ENCODE peak calls at places on chromosomes 3 and 15, in seven cellular contexts. One of them, this sample, is unnamed. For H3K4me1, the result is how much of the 10 kb centered on the place peaks cover.

GRCh38 chr3:197960694-197961581 is 921 bp downstream of the LMLN start:
- DNase-seq in PC-3: no peak
- DNase-seq in heart left ventricle: no peak
- DNase-seq in adrenal gland: peak
- DNase-seq in fibroblast of lung: no peak
- DNase-seq in left lung: no peak
- DNase-seq in lower lobe of right lung: no peak
- DNase-seq in this sample: no peak

GRCh38 chr3:193869221-193870201 is 266.4 kb upstream of the HES1 start:
- DNase-seq in lower lobe of right lung: no peak
- DNase-seq in heart left ventricle: peak
- DNase-seq in left lung: peak
- DNase-seq in PC-3: peak
- DNase-seq in adrenal gland: peak
- DNase-seq in fibroblast of lung: peak
- DNase-seq in this sample: no peak

GRCh38 chr15:76057332-76058000 is 2.3 kb upstream of the TMEM266 start:
- DNase-seq in left lung: no peak
- DNase-seq in PC-3: peak
- DNase-seq in heart left ventricle: no peak
- DNase-seq in lower lobe of right lung: no peak
- DNase-seq in fibroblast of lung: peak
- DNase-seq in adrenal gland: peak
- DNase-seq in this sample: peak

GRCh38 chr3:57972421-57973111 is 35.7 kb upstream of the FLNB start:
- DNase-seq in PC-3: peak
- DNase-seq in heart left ventricle: no peak
- DNase-seq in adrenal gland: no peak
- DNase-seq in fibroblast of lung: no peak
- DNase-seq in lower lobe of right lung: no peak
- DNase-seq in left lung: no peak
- DNase-seq in this sample: no peak

GRCh38 chr3:157581331-157581730 is 78.1 kb upstream of the VEPH1 start:
- DNase-seq in lower lobe of right lung: no peak
- DNase-seq in adrenal gland: no peak
- DNase-seq in left lung: no peak
- DNase-seq in PC-3: no peak
- DNase-seq in fibroblast of lung: peak
- DNase-seq in heart left ventricle: no peak
- DNase-seq in this sample: no peak

GRCh38 chr3:124248471-124249028 is 256.6 kb upstream of the ROPN1 start:
- DNase-seq in PC-3: peak
- DNase-seq in fibroblast of lung: peak
- DNase-seq in left lung: no peak
- DNase-seq in lower lobe of right lung: no peak
- DNase-seq in heart left ventricle: peak
- DNase-seq in adrenal gland: peak
- DNase-seq in this sample: no peak

GRCh38 chr3:71905426-71905825 is 120.5 kb upstream of the PROK2 start:
- DNase-seq in lower lobe of right lung: peak
- DNase-seq in left lung: peak
- DNase-seq in heart left ventricle: no peak
- DNase-seq in fibroblast of lung: no peak
- DNase-seq in adrenal gland: no peak
- DNase-seq in PC-3: no peak
- DNase-seq in this sample: no peak

GRCh38 chr3:57158813-57159678 is 6.1 kb downstream of the IL17RD start:
- DNase-seq in left lung: no peak
- DNase-seq in heart left ventricle: no peak
- DNase-seq in lower lobe of right lung: no peak
- DNase-seq in adrenal gland: no peak
- DNase-seq in PC-3: peak
- DNase-seq in fibroblast of lung: peak
- DNase-seq in this sample: no peak

GRCh38 chr3:34073961-34074360 is 275.5 kb downstream of the PDCD6IP start:
- DNase-seq in fibroblast of lung: no peak
- DNase-seq in left lung: no peak
- DNase-seq in PC-3: no peak
- DNase-seq in heart left ventricle: no peak
- DNase-seq in adrenal gland: no peak
- DNase-seq in lower lobe of right lung: no peak
- DNase-seq in this sample: no peak

GRCh38 chr3:108091498-108092259 is 848 bp upstream of the CD47 start:
- DNase-seq in fibroblast of lung: peak
- DNase-seq in adrenal gland: no peak
- DNase-seq in left lung: no peak
- DNase-seq in heart left ventricle: no peak
- DNase-seq in lower lobe of right lung: peak
- DNase-seq in PC-3: peak
- DNase-seq in this sample: peak

GRCh38 chr15:36658905-36659304 is 79.5 kb downstream of the CDIN1 start:
- DNase-seq in left lung: no peak
- DNase-seq in adrenal gland: no peak
- DNase-seq in fibroblast of lung: no peak
- DNase-seq in lower lobe of right lung: no peak
- DNase-seq in heart left ventricle: no peak
- DNase-seq in PC-3: no peak
- DNase-seq in this sample: no peak

GRCh38 chr3:44962606-44963393 is 13.2 kb downstream of the ZDHHC3 start:
- DNase-seq in adrenal gland: no peak
- DNase-seq in lower lobe of right lung: no peak
- DNase-seq in fibroblast of lung: peak
- DNase-seq in PC-3: peak
- DNase-seq in heart left ventricle: no peak
- DNase-seq in left lung: no peak
- DNase-seq in this sample: no peak

GRCh38 chr15:73344051-73344450 is 24.7 kb downstream of the HCN4 start:
- DNase-seq in PC-3: no peak
- DNase-seq in left lung: no peak
- DNase-seq in fibroblast of lung: peak
- DNase-seq in lower lobe of right lung: no peak
- DNase-seq in heart left ventricle: no peak
- DNase-seq in adrenal gland: no peak
- DNase-seq in this sample: no peak

GRCh38 chr3:44981220-44981619 is 5.2 kb downstream of the EXOSC7 start:
- DNase-seq in PC-3: peak
- DNase-seq in left lung: no peak
- DNase-seq in lower lobe of right lung: no peak
- DNase-seq in fibroblast of lung: peak
- DNase-seq in adrenal gland: no peak
- DNase-seq in heart left ventricle: no peak
- DNase-seq in this sample: no peak

GRCh38 chr3:24225027-24225743 is 269.5 kb downstream of the THRB start:
- DNase-seq in fibroblast of lung: no peak
- DNase-seq in lower lobe of right lung: no peak
- DNase-seq in heart left ventricle: no peak
- DNase-seq in left lung: no peak
- DNase-seq in PC-3: no peak
- DNase-seq in adrenal gland: no peak
- DNase-seq in this sample: no peak

GRCh38 chr3:144947895-144948294 is 976.3 kb downstream of the DIPK2A start:
- DNase-seq in fibroblast of lung: no peak
- DNase-seq in lower lobe of right lung: no peak
- DNase-seq in adrenal gland: no peak
- DNase-seq in PC-3: no peak
- DNase-seq in heart left ventricle: no peak
- DNase-seq in left lung: no peak
- DNase-seq in this sample: no peak

GRCh38 chr3:146969356-146969755 is 364.2 kb upstream of the PLSCR5 start:
- DNase-seq in fibroblast of lung: peak
- DNase-seq in PC-3: no peak
- DNase-seq in left lung: no peak
- DNase-seq in heart left ventricle: no peak
- DNase-seq in adrenal gland: no peak
- DNase-seq in lower lobe of right lung: no peak
- DNase-seq in this sample: no peak

GRCh38 chr3:85316252-85316651 is 357.5 kb downstream of the CADM2 start:
- DNase-seq in lower lobe of right lung: no peak
- DNase-seq in fibroblast of lung: no peak
- DNase-seq in heart left ventricle: no peak
- DNase-seq in adrenal gland: no peak
- DNase-seq in left lung: no peak
- DNase-seq in PC-3: no peak
- DNase-seq in this sample: no peak

GRCh38 chr3:5278666-5279065 is 91.2 kb downstream of the EDEM1 start:
- DNase-seq in PC-3: peak
- DNase-seq in lower lobe of right lung: no peak
- DNase-seq in adrenal gland: no peak
- DNase-seq in fibroblast of lung: peak
- DNase-seq in heart left ventricle: no peak
- DNase-seq in left lung: no peak
- DNase-seq in this sample: no peak

GRCh38 chr3:169454823-169455222 is 208.7 kb downstream of the MECOM start:
- DNase-seq in adrenal gland: no peak
- DNase-seq in left lung: no peak
- DNase-seq in lower lobe of right lung: no peak
- DNase-seq in heart left ventricle: no peak
- DNase-seq in PC-3: peak
- DNase-seq in fibroblast of lung: peak
- DNase-seq in this sample: no peak

GRCh38 chr3:66778749-66779148 is 219.4 kb upstream of the KBTBD8 start:
- DNase-seq in adrenal gland: no peak
- DNase-seq in lower lobe of right lung: no peak
- DNase-seq in fibroblast of lung: no peak
- DNase-seq in heart left ventricle: no peak
- DNase-seq in PC-3: no peak
- DNase-seq in left lung: no peak
- DNase-seq in this sample: no peak

GRCh38 chr15:78007965-78008886 is 69.3 kb downstream of the TBC1D2B start:
- DNase-seq in heart left ventricle: peak
- DNase-seq in lower lobe of right lung: peak
- DNase-seq in adrenal gland: peak
- DNase-seq in PC-3: peak
- DNase-seq in fibroblast of lung: peak
- DNase-seq in left lung: peak
- DNase-seq in this sample: peak

GRCh38 chr15:99845009-99845408 is 111.8 kb upstream of the LYSMD4 start:
- DNase-seq in PC-3: no peak
- DNase-seq in lower lobe of right lung: no peak
- DNase-seq in adrenal gland: no peak
- DNase-seq in fibroblast of lung: peak
- DNase-seq in heart left ventricle: no peak
- DNase-seq in left lung: no peak
- DNase-seq in this sample: no peak

GRCh38 chr3:126267976-126268615 is 87.7 kb upstream of the ALDH1L1 start:
- DNase-seq in fibroblast of lung: no peak
- DNase-seq in PC-3: no peak
- DNase-seq in left lung: no peak
- DNase-seq in lower lobe of right lung: no peak
- DNase-seq in heart left ventricle: no peak
- DNase-seq in adrenal gland: no peak
- DNase-seq in this sample: peak

GRCh38 chr3:32002536-32003368 is 21.2 kb downstream of the ZNF860 start:
- DNase-seq in PC-3: no peak
- DNase-seq in fibroblast of lung: peak
- DNase-seq in adrenal gland: no peak
- DNase-seq in lower lobe of right lung: peak
- DNase-seq in heart left ventricle: no peak
- DNase-seq in left lung: no peak
- DNase-seq in this sample: no peak

GRCh38 chr15:42215854-42216829 is 8.0 kb upstream of the VPS39 start:
- DNase-seq in heart left ventricle: no peak
- DNase-seq in lower lobe of right lung: no peak
- DNase-seq in left lung: no peak
- DNase-seq in adrenal gland: no peak
- DNase-seq in fibroblast of lung: no peak
- DNase-seq in PC-3: peak
- DNase-seq in this sample: no peak
- TF ChIP-seq CTCF in heart left ventricle: no peak
- TF ChIP-seq CTCF in lower lobe of right lung: no peak
- TF ChIP-seq CTCF in left lung: no peak
- TF ChIP-seq CTCF in adrenal gland: no peak
- TF ChIP-seq CTCF in fibroblast of lung: no peak
- TF ChIP-seq CTCF in PC-3: peak
- TF ChIP-seq CTCF in this sample: no peak

GRCh38 chr3:191473766-191474198 is 12.8 kb downstream of the PYDC2 start:
- DNase-seq in fibroblast of lung: no peak
- DNase-seq in adrenal gland: no peak
- DNase-seq in lower lobe of right lung: no peak
- DNase-seq in PC-3: no peak
- DNase-seq in heart left ventricle: no peak
- DNase-seq in left lung: no peak
- DNase-seq in this sample: no peak
- H3K4me1 ChIP-seq in fibroblast of lung: under half
- H3K4me1 ChIP-seq in adrenal gland: under half
- H3K4me1 ChIP-seq in lower lobe of right lung: under half
- H3K4me1 ChIP-seq in PC-3: under half
- H3K4me1 ChIP-seq in heart left ventricle: under half
- H3K4me1 ChIP-seq in left lung: under half
- H3K4me1 ChIP-seq in this sample: under half

DNA sequence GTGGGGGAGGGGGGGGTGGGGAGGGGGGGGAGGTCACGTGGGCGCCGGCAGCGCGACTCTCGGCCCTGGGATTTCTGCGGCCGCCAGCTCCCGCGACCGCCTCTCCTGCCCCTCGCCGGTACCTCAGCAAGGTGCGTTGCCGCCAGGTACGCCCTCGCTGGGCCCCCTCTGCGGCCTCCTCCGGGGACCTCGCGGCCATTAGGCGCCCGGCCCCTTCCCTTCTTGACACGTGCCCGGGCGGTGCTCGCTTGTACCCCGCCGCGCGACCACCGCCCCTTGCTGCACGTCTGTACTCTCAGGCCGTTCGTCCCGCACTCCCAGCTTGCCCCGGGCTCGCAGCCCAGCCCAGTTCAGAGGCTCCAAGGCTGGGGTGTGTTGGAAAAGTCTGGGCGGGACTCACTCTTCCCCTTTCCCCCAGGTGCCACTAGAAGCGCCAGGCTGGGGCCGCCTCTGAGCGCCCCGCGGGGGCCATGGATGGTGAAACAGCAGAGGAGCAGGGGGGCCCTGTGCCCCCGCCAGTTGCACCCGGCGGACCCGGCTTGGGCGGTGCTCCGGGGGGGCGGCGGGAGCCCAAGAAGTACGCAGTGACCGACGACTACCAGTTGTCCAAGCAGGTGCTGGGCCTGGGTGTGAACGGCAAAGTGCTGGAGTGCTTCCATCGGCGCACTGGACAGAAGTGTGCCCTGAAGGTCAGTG is at the start of gene MAPKAPK3:
- DNase-seq in left lung: no peak
- DNase-seq in adrenal gland: peak
- DNase-seq in fibroblast of lung: no peak
- DNase-seq in PC-3: peak
- DNase-seq in heart left ventricle: no peak
- DNase-seq in lower lobe of right lung: no peak
- DNase-seq in this sample: peak
- TF ChIP-seq CTCF in left lung: no peak
- TF ChIP-seq CTCF in adrenal gland: no peak
- TF ChIP-seq CTCF in fibroblast of lung: no peak
- TF ChIP-seq CTCF in PC-3: peak
- TF ChIP-seq CTCF in heart left ventricle: no peak
- TF ChIP-seq CTCF in lower lobe of right lung: no peak
- TF ChIP-seq CTCF in this sample: no peak

DNA sequence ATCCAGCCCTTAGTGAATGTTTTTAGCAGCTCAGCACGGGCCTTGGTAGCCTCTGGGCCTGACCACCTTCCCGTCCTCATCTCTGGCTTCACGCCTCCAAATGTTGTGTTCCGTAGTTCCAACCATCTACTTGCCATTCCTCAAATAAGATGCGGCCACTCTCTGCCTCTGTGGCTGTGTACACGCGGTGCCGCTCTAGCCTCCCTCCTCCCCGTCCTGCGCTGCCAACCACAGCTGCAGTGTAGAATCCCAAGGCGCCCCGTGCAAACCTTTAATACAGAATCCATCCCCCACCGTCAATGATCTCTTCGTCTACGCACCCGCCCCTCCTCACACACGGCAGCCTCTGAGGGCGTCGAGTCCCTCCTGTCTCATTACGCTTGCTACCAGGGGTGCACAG is 77.2 kb downstream of the VGLL4 start:
- DNase-seq in heart left ventricle: no peak
- DNase-seq in left lung: no peak
- DNase-seq in PC-3: no peak
- DNase-seq in adrenal gland: no peak
- DNase-seq in fibroblast of lung: no peak
- DNase-seq in lower lobe of right lung: no peak
- DNase-seq in this sample: no peak
- H3K4me1 ChIP-seq in heart left ventricle: half or more
- H3K4me1 ChIP-seq in left lung: under half
- H3K4me1 ChIP-seq in PC-3: under half
- H3K4me1 ChIP-seq in adrenal gland: under half
- H3K4me1 ChIP-seq in fibroblast of lung: under half
- H3K4me1 ChIP-seq in lower lobe of right lung: under half
- H3K4me1 ChIP-seq in this sample: under half

This sample was measured in pancreas.